ENCODE peak calls at places on chromosomes 1 and 21, in eight cellular contexts. Y, K, G, U, D, J, X and L are unnamed samples.
A peak's percentile ranks its signal among the peaks of the same experiment; 100 is the strongest.

GRCh38 chr1:94379615-94380014 is 38.6 kb upstream of the ABCD3 start:
- DNase-seq in Y (no peak), K (no peak), G (no peak), U (no peak), D (no peak), J (no peak), X (no peak), L (no peak)

GRCh38 chr1:154423303-154423987 is 18.3 kb downstream of the IL6R start:
- DNase-seq in Y (peak; percentile 42), K (no peak), G (no peak), U (peak; percentile 79), D (no peak), J (peak; percentile 66), X (peak; percentile 46), L (peak; percentile 66)

GRCh38 chr1:38213720-38214367 is 167.3 kb upstream of the POU3F1 start:
- DNase-seq in Y (no peak), K (no peak), G (no peak), U (no peak), D (peak; percentile 7), J (no peak), X (no peak), L (no peak)

GRCh38 chr21:14766241-14766640 is 220.1 kb upstream of the SAMSN1 start:
- DNase-seq in Y (no peak), K (peak; percentile 66), G (no peak), U (peak; percentile 8), D (no peak), J (no peak), X (no peak), L (no peak)

GRCh38 chr1:33709174-33709573 is 154.7 kb upstream of the HMGB4 start:
- DNase-seq in Y (no peak), K (no peak), G (no peak), U (no peak), D (no peak), J (no peak), X (no peak), L (no peak)

GRCh38 chr1:237133921-237134320 is 91.9 kb downstream of the RYR2 start:
- DNase-seq in Y (no peak), K (no peak), G (no peak), U (no peak), D (no peak), J (no peak), X (no peak), L (no peak)

GRCh38 chr1:63915121-63915520 is 141.3 kb downstream of the ROR1 start:
- DNase-seq in Y (no peak), K (peak; percentile 68), G (no peak), U (peak; percentile 35), D (no peak), J (peak; percentile 47), X (peak; percentile 54), L (peak; percentile 29)

GRCh38 chr1:164760585-164760968 is 201.6 kb downstream of the PBX1 start:
- DNase-seq in Y (no peak), K (no peak), G (no peak), U (no peak), D (no peak), J (no peak), X (no peak), L (peak; percentile 79)

GRCh38 chr1:188325211-188325610 is 1496.5 kb downstream of the PLA2G4A start:
- DNase-seq in Y (no peak), K (no peak), G (no peak), U (no peak), D (no peak), J (no peak), X (no peak), L (no peak)

GRCh38 chr1:31707711-31708110 is 3.9 kb upstream of the COL16A1 start:
- DNase-seq in Y (peak; percentile 74), K (peak; percentile 23), G (no peak), U (peak; percentile 35), D (peak; percentile 16), J (peak; percentile 47), X (peak; percentile 80), L (peak; percentile 68)

GRCh38 chr1:82161651-82162238 is 361.0 kb downstream of the ADGRL2 start:
- DNase-seq in Y (no peak), K (no peak), G (no peak), U (peak; percentile 14), D (no peak), J (peak; percentile 56), X (no peak), L (no peak)

GRCh38 chr1:205015241-205015640 is 27.8 kb upstream of the CNTN2 start:
- DNase-seq in Y (no peak), K (no peak), G (no peak), U (no peak), D (no peak), J (no peak), X (no peak), L (no peak)

GRCh38 chr1:51236548-51237312 is 657 bp downstream of the RNF11 start:
- DNase-seq in Y (no peak), K (peak; percentile 50), G (no peak), U (peak; percentile 26), D (peak; percentile 33), J (peak; percentile 52), X (peak; percentile 39), L (peak; percentile 43)

GRCh38 chr1:202365092-202365815 is 16.8 kb downstream of the PPP1R12B start:
- DNase-seq in Y (no peak), K (peak; percentile 46), G (no peak), U (no peak), D (peak; percentile 49), J (peak; percentile 39), X (peak; percentile 51), L (peak; percentile 92)

GRCh38 chr1:19437911-19438310 is 47.4 kb downstream of the CAPZB start:
- DNase-seq in Y (peak; percentile 74), K (no peak), G (no peak), U (no peak), D (no peak), J (peak; percentile 86), X (peak; percentile 48), L (peak; percentile 69)

GRCh38 chr1:19441048-19441447 is 44.3 kb downstream of the CAPZB start:
- DNase-seq in Y (no peak), K (no peak), G (no peak), U (no peak), D (no peak), J (no peak), X (no peak), L (no peak)

GRCh38 chr1:19439464-19440171 is 45.7 kb downstream of the CAPZB start:
- DNase-seq in Y (no peak), K (peak; percentile 71), G (no peak), U (no peak), D (no peak), J (no peak), X (no peak), L (no peak)

GRCh38 chr1:19436716-19437476 is 48.4 kb downstream of the CAPZB start:
- DNase-seq in Y (peak; percentile 70), K (no peak), G (no peak), U (peak; percentile 6), D (peak; percentile 85), J (peak; percentile 67), X (no peak), L (no peak)

GRCh38 chr1:19438552-19439196 is 46.7 kb downstream of the CAPZB start:
- DNase-seq in Y (no peak), K (no peak), G (no peak), U (no peak), D (no peak), J (no peak), X (no peak), L (peak; percentile 67)
- H3K4me3 ChIP-seq in Y (no peak overlapping the region), K (no peak overlapping the region), G (no peak overlapping the region), U (no peak overlapping the region), D (no peak overlapping the region), J (no peak overlapping the region), X (no peak overlapping the region), L (no peak overlapping the region)

DNA sequence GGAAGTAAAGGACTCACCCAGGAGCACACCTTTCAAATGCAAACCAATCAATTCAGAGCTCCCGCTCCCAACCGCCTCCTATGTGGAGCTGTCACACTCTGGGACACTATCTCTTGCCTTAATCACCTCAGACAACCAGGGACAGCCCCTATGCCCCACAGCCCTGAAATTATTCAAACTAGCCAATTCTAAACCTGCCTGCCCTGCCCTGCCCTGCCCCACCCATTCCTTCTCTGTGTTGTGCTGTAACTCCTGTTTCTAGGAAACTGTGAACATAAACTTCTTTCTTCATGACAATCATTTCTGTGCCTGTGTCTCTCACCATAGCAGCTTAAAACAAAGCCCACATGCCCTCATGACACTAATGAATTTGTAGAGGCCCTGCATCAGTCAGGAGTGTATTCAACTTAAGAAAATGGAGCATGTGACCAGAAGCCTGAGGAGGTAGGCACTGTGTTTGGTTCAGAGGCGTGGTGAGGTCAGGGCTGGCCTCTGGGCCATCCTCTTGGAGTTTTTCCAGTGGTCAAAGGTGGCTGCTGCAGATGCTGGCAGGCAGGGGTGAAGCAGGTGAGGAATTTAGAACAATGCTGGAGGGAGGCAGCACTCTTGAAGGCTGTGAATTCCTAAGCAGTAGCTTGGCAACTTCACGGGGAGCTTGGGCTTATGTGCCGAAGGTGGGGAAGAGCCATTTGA is 74.5 kb downstream of the RHOU start:
- DNase-seq in Y (no peak), K (peak; percentile 33), G (no peak), U (no peak), D (no peak), J (no peak), X (no peak), L (no peak)
- TF ChIP-seq CTCF in Y (no peak), K (no peak), G (no peak), U (no peak), D (no peak), J (no peak), X (no peak), L (no peak)

GRCh38 chr21:35019631-35020032 is 29.5 kb downstream of the RUNX1 start:
- DNase-seq in Y (no peak), K (no peak), G (peak; percentile 60), U (peak; percentile 73), D (no peak), J (no peak), X (no peak), L (no peak)

GRCh38 chr21:35023396-35024070 is 25.6 kb downstream of the RUNX1 start:
- DNase-seq in Y (no peak), K (no peak), G (no peak), U (no peak), D (no peak), J (no peak), X (no peak), L (no peak)

GRCh38 chr21:35020446-35020845 is 28.7 kb downstream of the RUNX1 start:
- DNase-seq in Y (no peak), K (no peak), G (no peak), U (no peak), D (peak; percentile 53), J (no peak), X (no peak), L (no peak)

GRCh38 chr21:35021546-35021945 is 27.6 kb downstream of the RUNX1 start:
- DNase-seq in Y (no peak), K (no peak), G (no peak), U (no peak), D (no peak), J (no peak), X (no peak), L (no peak)

GRCh38 chr21:35020902-35021301 is 28.2 kb downstream of the RUNX1 start:
- DNase-seq in Y (no peak), K (no peak), G (no peak), U (peak; percentile 61), D (no peak), J (no peak), X (peak; percentile 49), L (peak; percentile 35)
- H3K4me3 ChIP-seq in Y (no peak overlapping the region), K (no peak overlapping the region), G (no peak overlapping the region), U (no peak overlapping the region), D (no peak overlapping the region), J (no peak overlapping the region), X (no peak overlapping the region), L (no peak overlapping the region)

DNA sequence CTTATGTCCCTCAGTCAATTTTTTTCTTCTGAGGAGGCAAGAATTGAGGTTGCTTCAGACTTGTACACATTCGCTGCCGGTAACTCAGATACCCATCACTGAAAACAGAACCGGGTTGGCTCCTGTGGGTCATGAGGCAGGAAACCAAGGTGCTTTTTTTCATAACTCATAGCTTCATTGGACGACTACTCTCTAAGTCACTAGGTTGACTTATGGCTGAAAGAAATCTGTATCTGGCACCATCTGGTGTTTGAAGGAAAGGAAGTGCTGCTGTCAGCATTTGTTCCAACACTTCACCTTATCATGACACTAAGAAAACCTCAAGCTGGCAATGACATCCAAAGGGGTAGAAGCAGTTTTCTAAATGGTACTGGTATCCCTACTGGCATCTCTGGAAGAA is 82.3 kb downstream of the TBX19 start:
- DNase-seq in Y (no peak), K (no peak), G (no peak), U (no peak), D (no peak), J (no peak), X (no peak), L (no peak)
- TF ChIP-seq CTCF in Y (no peak), K (no peak), G (no peak), U (no peak), D (no peak), J (no peak), X (no peak), L (no peak)